ENCODE peak calls at places on chromosomes 5 and 9, in nine cellular contexts. One of them, this sample, is unnamed.

GRCh38 chr5:8749556-8749955 is 796.3 kb downstream of the SEMA5A start:
- ATAC-seq in left cardiac atrium: no peak
- ATAC-seq in pancreas: no peak
- ATAC-seq in stimulated activated effector memory CD8-positive, alpha-beta T cell treated with anti-CD3 and anti-CD28 coated beads, Interleukin-12 subunit alpha, Interleukin-12 subunit beta, amount 100 ng/mL, for 72 hours: no peak
- ATAC-seq in natural killer cell: no peak
- ATAC-seq in psoas muscle: no peak
- ATAC-seq in activated T-helper 17 cell treated with anti-CD3 and anti-CD28 coated beads, Interleukin-2, amount 50 U/mL, for 72 hours: no peak
- ATAC-seq in activated T-cell treated with anti-CD3 and anti-CD28 coated beads, Interleukin-2, amount 50 U/mL, for 72 hours: no peak
- ATAC-seq in left lobe of liver: no peak
- ATAC-seq in this sample: no peak

GRCh38 chr9:36211510-36211909 is 20.8 kb downstream of the CLTA start:
- ATAC-seq in left cardiac atrium: no peak
- ATAC-seq in pancreas: no peak
- ATAC-seq in stimulated activated effector memory CD8-positive, alpha-beta T cell treated with anti-CD3 and anti-CD28 coated beads, Interleukin-12 subunit alpha, Interleukin-12 subunit beta, amount 100 ng/mL, for 72 hours: no peak
- ATAC-seq in natural killer cell: no peak
- ATAC-seq in psoas muscle: no peak
- ATAC-seq in activated T-helper 17 cell treated with anti-CD3 and anti-CD28 coated beads, Interleukin-2, amount 50 U/mL, for 72 hours: no peak
- ATAC-seq in activated T-cell treated with anti-CD3 and anti-CD28 coated beads, Interleukin-2, amount 50 U/mL, for 72 hours: no peak
- ATAC-seq in left lobe of liver: peak
- ATAC-seq in this sample: no peak

GRCh38 chr9:125910286-125910685 is 163.1 kb downstream of the PBX3 start:
- ATAC-seq in left cardiac atrium: no peak
- ATAC-seq in pancreas: no peak
- ATAC-seq in stimulated activated effector memory CD8-positive, alpha-beta T cell treated with anti-CD3 and anti-CD28 coated beads, Interleukin-12 subunit alpha, Interleukin-12 subunit beta, amount 100 ng/mL, for 72 hours: no peak
- ATAC-seq in natural killer cell: no peak
- ATAC-seq in psoas muscle: no peak
- ATAC-seq in activated T-helper 17 cell treated with anti-CD3 and anti-CD28 coated beads, Interleukin-2, amount 50 U/mL, for 72 hours: no peak
- ATAC-seq in activated T-cell treated with anti-CD3 and anti-CD28 coated beads, Interleukin-2, amount 50 U/mL, for 72 hours: no peak
- ATAC-seq in left lobe of liver: no peak
- ATAC-seq in this sample: no peak

GRCh38 chr9:93461810-93462209 is 8.4 kb upstream of the FAM120AOS start:
- ATAC-seq in left cardiac atrium: no peak
- ATAC-seq in pancreas: no peak
- ATAC-seq in stimulated activated effector memory CD8-positive, alpha-beta T cell treated with anti-CD3 and anti-CD28 coated beads, Interleukin-12 subunit alpha, Interleukin-12 subunit beta, amount 100 ng/mL, for 72 hours: no peak
- ATAC-seq in natural killer cell: no peak
- ATAC-seq in psoas muscle: no peak
- ATAC-seq in activated T-helper 17 cell treated with anti-CD3 and anti-CD28 coated beads, Interleukin-2, amount 50 U/mL, for 72 hours: no peak
- ATAC-seq in activated T-cell treated with anti-CD3 and anti-CD28 coated beads, Interleukin-2, amount 50 U/mL, for 72 hours: no peak
- ATAC-seq in left lobe of liver: peak
- ATAC-seq in this sample: no peak

GRCh38 chr5:172383231-172383802 is 71.0 kb downstream of the SH3PXD2B start:
- ATAC-seq in left cardiac atrium: peak
- ATAC-seq in pancreas: peak
- ATAC-seq in stimulated activated effector memory CD8-positive, alpha-beta T cell treated with anti-CD3 and anti-CD28 coated beads, Interleukin-12 subunit alpha, Interleukin-12 subunit beta, amount 100 ng/mL, for 72 hours: no peak
- ATAC-seq in natural killer cell: no peak
- ATAC-seq in psoas muscle: no peak
- ATAC-seq in activated T-helper 17 cell treated with anti-CD3 and anti-CD28 coated beads, Interleukin-2, amount 50 U/mL, for 72 hours: no peak
- ATAC-seq in activated T-cell treated with anti-CD3 and anti-CD28 coated beads, Interleukin-2, amount 50 U/mL, for 72 hours: no peak
- ATAC-seq in left lobe of liver: peak
- ATAC-seq in this sample: no peak

GRCh38 chr9:112771359-112772214 is 21.0 kb downstream of the SNX30 start:
- ATAC-seq in left cardiac atrium: no peak
- ATAC-seq in pancreas: no peak
- ATAC-seq in stimulated activated effector memory CD8-positive, alpha-beta T cell treated with anti-CD3 and anti-CD28 coated beads, Interleukin-12 subunit alpha, Interleukin-12 subunit beta, amount 100 ng/mL, for 72 hours: peak
- ATAC-seq in natural killer cell: peak
- ATAC-seq in psoas muscle: no peak
- ATAC-seq in activated T-helper 17 cell treated with anti-CD3 and anti-CD28 coated beads, Interleukin-2, amount 50 U/mL, for 72 hours: peak
- ATAC-seq in activated T-cell treated with anti-CD3 and anti-CD28 coated beads, Interleukin-2, amount 50 U/mL, for 72 hours: peak
- ATAC-seq in left lobe of liver: peak
- ATAC-seq in this sample: peak

GRCh38 chr5:138840100-138840499 is 35.0 kb downstream of the LRRTM2 start:
- ATAC-seq in left cardiac atrium: no peak
- ATAC-seq in pancreas: no peak
- ATAC-seq in stimulated activated effector memory CD8-positive, alpha-beta T cell treated with anti-CD3 and anti-CD28 coated beads, Interleukin-12 subunit alpha, Interleukin-12 subunit beta, amount 100 ng/mL, for 72 hours: no peak
- ATAC-seq in natural killer cell: no peak
- ATAC-seq in psoas muscle: peak
- ATAC-seq in activated T-helper 17 cell treated with anti-CD3 and anti-CD28 coated beads, Interleukin-2, amount 50 U/mL, for 72 hours: no peak
- ATAC-seq in activated T-cell treated with anti-CD3 and anti-CD28 coated beads, Interleukin-2, amount 50 U/mL, for 72 hours: no peak
- ATAC-seq in left lobe of liver: no peak
- ATAC-seq in this sample: no peak

GRCh38 chr5:133840168-133840567 is 128.3 kb downstream of the C5orf15 start:
- ATAC-seq in left cardiac atrium: no peak
- ATAC-seq in pancreas: no peak
- ATAC-seq in stimulated activated effector memory CD8-positive, alpha-beta T cell treated with anti-CD3 and anti-CD28 coated beads, Interleukin-12 subunit alpha, Interleukin-12 subunit beta, amount 100 ng/mL, for 72 hours: no peak
- ATAC-seq in natural killer cell: no peak
- ATAC-seq in psoas muscle: no peak
- ATAC-seq in activated T-helper 17 cell treated with anti-CD3 and anti-CD28 coated beads, Interleukin-2, amount 50 U/mL, for 72 hours: no peak
- ATAC-seq in activated T-cell treated with anti-CD3 and anti-CD28 coated beads, Interleukin-2, amount 50 U/mL, for 72 hours: no peak
- ATAC-seq in left lobe of liver: no peak
- ATAC-seq in this sample: no peak

GRCh38 chr9:38671372-38671731 is 48.6 kb downstream of the FAM240B start:
- ATAC-seq in left cardiac atrium: no peak
- ATAC-seq in pancreas: no peak
- ATAC-seq in stimulated activated effector memory CD8-positive, alpha-beta T cell treated with anti-CD3 and anti-CD28 coated beads, Interleukin-12 subunit alpha, Interleukin-12 subunit beta, amount 100 ng/mL, for 72 hours: no peak
- ATAC-seq in natural killer cell: no peak
- ATAC-seq in psoas muscle: no peak
- ATAC-seq in activated T-helper 17 cell treated with anti-CD3 and anti-CD28 coated beads, Interleukin-2, amount 50 U/mL, for 72 hours: no peak
- ATAC-seq in activated T-cell treated with anti-CD3 and anti-CD28 coated beads, Interleukin-2, amount 50 U/mL, for 72 hours: no peak
- ATAC-seq in left lobe of liver: no peak
- ATAC-seq in this sample: no peak

GRCh38 chr9:110821064-110821463 is 152.5 kb downstream of the MUSK start:
- ATAC-seq in left cardiac atrium: no peak
- ATAC-seq in pancreas: no peak
- ATAC-seq in stimulated activated effector memory CD8-positive, alpha-beta T cell treated with anti-CD3 and anti-CD28 coated beads, Interleukin-12 subunit alpha, Interleukin-12 subunit beta, amount 100 ng/mL, for 72 hours: no peak
- ATAC-seq in natural killer cell: no peak
- ATAC-seq in psoas muscle: no peak
- ATAC-seq in activated T-helper 17 cell treated with anti-CD3 and anti-CD28 coated beads, Interleukin-2, amount 50 U/mL, for 72 hours: no peak
- ATAC-seq in activated T-cell treated with anti-CD3 and anti-CD28 coated beads, Interleukin-2, amount 50 U/mL, for 72 hours: no peak
- ATAC-seq in left lobe of liver: no peak
- ATAC-seq in this sample: no peak

GRCh38 chr5:113061851-113062631 is 85.4 kb downstream of the DCP2 start:
- ATAC-seq in left cardiac atrium: no peak
- ATAC-seq in pancreas: no peak
- ATAC-seq in stimulated activated effector memory CD8-positive, alpha-beta T cell treated with anti-CD3 and anti-CD28 coated beads, Interleukin-12 subunit alpha, Interleukin-12 subunit beta, amount 100 ng/mL, for 72 hours: peak
- ATAC-seq in natural killer cell: no peak
- ATAC-seq in psoas muscle: no peak
- ATAC-seq in activated T-helper 17 cell treated with anti-CD3 and anti-CD28 coated beads, Interleukin-2, amount 50 U/mL, for 72 hours: peak
- ATAC-seq in activated T-cell treated with anti-CD3 and anti-CD28 coated beads, Interleukin-2, amount 50 U/mL, for 72 hours: peak
- ATAC-seq in left lobe of liver: no peak
- ATAC-seq in this sample: no peak

GRCh38 chr5:136642976-136643375 is 277.6 kb upstream of the TRPC7 start:
- ATAC-seq in left cardiac atrium: no peak
- ATAC-seq in pancreas: no peak
- ATAC-seq in stimulated activated effector memory CD8-positive, alpha-beta T cell treated with anti-CD3 and anti-CD28 coated beads, Interleukin-12 subunit alpha, Interleukin-12 subunit beta, amount 100 ng/mL, for 72 hours: no peak
- ATAC-seq in natural killer cell: no peak
- ATAC-seq in psoas muscle: no peak
- ATAC-seq in activated T-helper 17 cell treated with anti-CD3 and anti-CD28 coated beads, Interleukin-2, amount 50 U/mL, for 72 hours: no peak
- ATAC-seq in activated T-cell treated with anti-CD3 and anti-CD28 coated beads, Interleukin-2, amount 50 U/mL, for 72 hours: no peak
- ATAC-seq in left lobe of liver: no peak
- ATAC-seq in this sample: no peak

GRCh38 chr9:77987880-77988525 is 43.6 kb downstream of the GNAQ start:
- ATAC-seq in left cardiac atrium: no peak
- ATAC-seq in pancreas: peak
- ATAC-seq in stimulated activated effector memory CD8-positive, alpha-beta T cell treated with anti-CD3 and anti-CD28 coated beads, Interleukin-12 subunit alpha, Interleukin-12 subunit beta, amount 100 ng/mL, for 72 hours: no peak
- ATAC-seq in natural killer cell: no peak
- ATAC-seq in psoas muscle: no peak
- ATAC-seq in activated T-helper 17 cell treated with anti-CD3 and anti-CD28 coated beads, Interleukin-2, amount 50 U/mL, for 72 hours: no peak
- ATAC-seq in activated T-cell treated with anti-CD3 and anti-CD28 coated beads, Interleukin-2, amount 50 U/mL, for 72 hours: no peak
- ATAC-seq in left lobe of liver: no peak
- ATAC-seq in this sample: no peak

GRCh38 chr9:86287013-86287412 is 4.7 kb upstream of the ISCA1 start:
- ATAC-seq in left cardiac atrium: no peak
- ATAC-seq in pancreas: no peak
- ATAC-seq in stimulated activated effector memory CD8-positive, alpha-beta T cell treated with anti-CD3 and anti-CD28 coated beads, Interleukin-12 subunit alpha, Interleukin-12 subunit beta, amount 100 ng/mL, for 72 hours: no peak
- ATAC-seq in natural killer cell: no peak
- ATAC-seq in psoas muscle: no peak
- ATAC-seq in activated T-helper 17 cell treated with anti-CD3 and anti-CD28 coated beads, Interleukin-2, amount 50 U/mL, for 72 hours: no peak
- ATAC-seq in activated T-cell treated with anti-CD3 and anti-CD28 coated beads, Interleukin-2, amount 50 U/mL, for 72 hours: no peak
- ATAC-seq in left lobe of liver: no peak
- ATAC-seq in this sample: no peak

GRCh38 chr5:144276034-144276822 is 105.6 kb downstream of the KCTD16 start:
- ATAC-seq in left cardiac atrium: no peak
- ATAC-seq in pancreas: no peak
- ATAC-seq in stimulated activated effector memory CD8-positive, alpha-beta T cell treated with anti-CD3 and anti-CD28 coated beads, Interleukin-12 subunit alpha, Interleukin-12 subunit beta, amount 100 ng/mL, for 72 hours: no peak
- ATAC-seq in natural killer cell: no peak
- ATAC-seq in psoas muscle: no peak
- ATAC-seq in activated T-helper 17 cell treated with anti-CD3 and anti-CD28 coated beads, Interleukin-2, amount 50 U/mL, for 72 hours: no peak
- ATAC-seq in activated T-cell treated with anti-CD3 and anti-CD28 coated beads, Interleukin-2, amount 50 U/mL, for 72 hours: no peak
- ATAC-seq in left lobe of liver: no peak
- ATAC-seq in this sample: no peak

GRCh38 chr5:125720745-125721144 is 702.5 kb upstream of the GRAMD2B start:
- ATAC-seq in left cardiac atrium: no peak
- ATAC-seq in pancreas: no peak
- ATAC-seq in stimulated activated effector memory CD8-positive, alpha-beta T cell treated with anti-CD3 and anti-CD28 coated beads, Interleukin-12 subunit alpha, Interleukin-12 subunit beta, amount 100 ng/mL, for 72 hours: no peak
- ATAC-seq in natural killer cell: no peak
- ATAC-seq in psoas muscle: no peak
- ATAC-seq in activated T-helper 17 cell treated with anti-CD3 and anti-CD28 coated beads, Interleukin-2, amount 50 U/mL, for 72 hours: no peak
- ATAC-seq in activated T-cell treated with anti-CD3 and anti-CD28 coated beads, Interleukin-2, amount 50 U/mL, for 72 hours: no peak
- ATAC-seq in left lobe of liver: no peak
- ATAC-seq in this sample: no peak

GRCh38 chr9:135600296-135600805 is 38.8 kb downstream of the PAEP start:
- ATAC-seq in left cardiac atrium: no peak
- ATAC-seq in pancreas: no peak
- ATAC-seq in stimulated activated effector memory CD8-positive, alpha-beta T cell treated with anti-CD3 and anti-CD28 coated beads, Interleukin-12 subunit alpha, Interleukin-12 subunit beta, amount 100 ng/mL, for 72 hours: no peak
- ATAC-seq in natural killer cell: no peak
- ATAC-seq in psoas muscle: no peak
- ATAC-seq in activated T-helper 17 cell treated with anti-CD3 and anti-CD28 coated beads, Interleukin-2, amount 50 U/mL, for 72 hours: no peak
- ATAC-seq in activated T-cell treated with anti-CD3 and anti-CD28 coated beads, Interleukin-2, amount 50 U/mL, for 72 hours: no peak
- ATAC-seq in left lobe of liver: no peak
- ATAC-seq in this sample: no peak

GRCh38 chr9:77000330-77000729 is 19.1 kb upstream of the FOXB2 start:
- ATAC-seq in left cardiac atrium: no peak
- ATAC-seq in pancreas: no peak
- ATAC-seq in stimulated activated effector memory CD8-positive, alpha-beta T cell treated with anti-CD3 and anti-CD28 coated beads, Interleukin-12 subunit alpha, Interleukin-12 subunit beta, amount 100 ng/mL, for 72 hours: no peak
- ATAC-seq in natural killer cell: no peak
- ATAC-seq in psoas muscle: no peak
- ATAC-seq in activated T-helper 17 cell treated with anti-CD3 and anti-CD28 coated beads, Interleukin-2, amount 50 U/mL, for 72 hours: no peak
- ATAC-seq in activated T-cell treated with anti-CD3 and anti-CD28 coated beads, Interleukin-2, amount 50 U/mL, for 72 hours: no peak
- ATAC-seq in left lobe of liver: no peak
- ATAC-seq in this sample: no peak

GRCh38 chr5:67878911-67879310 is 336.6 kb upstream of the PIK3R1 start:
- ATAC-seq in left cardiac atrium: peak
- ATAC-seq in pancreas: no peak
- ATAC-seq in stimulated activated effector memory CD8-positive, alpha-beta T cell treated with anti-CD3 and anti-CD28 coated beads, Interleukin-12 subunit alpha, Interleukin-12 subunit beta, amount 100 ng/mL, for 72 hours: no peak
- ATAC-seq in natural killer cell: no peak
- ATAC-seq in psoas muscle: peak
- ATAC-seq in activated T-helper 17 cell treated with anti-CD3 and anti-CD28 coated beads, Interleukin-2, amount 50 U/mL, for 72 hours: no peak
- ATAC-seq in activated T-cell treated with anti-CD3 and anti-CD28 coated beads, Interleukin-2, amount 50 U/mL, for 72 hours: no peak
- ATAC-seq in left lobe of liver: no peak
- ATAC-seq in this sample: no peak

GRCh38 chr9:137280478-137281344 is 3.2 kb downstream of the TOR4A start:
- ATAC-seq in left cardiac atrium: no peak
- ATAC-seq in pancreas: no peak
- ATAC-seq in stimulated activated effector memory CD8-positive, alpha-beta T cell treated with anti-CD3 and anti-CD28 coated beads, Interleukin-12 subunit alpha, Interleukin-12 subunit beta, amount 100 ng/mL, for 72 hours: no peak
- ATAC-seq in natural killer cell: peak
- ATAC-seq in psoas muscle: peak
- ATAC-seq in activated T-helper 17 cell treated with anti-CD3 and anti-CD28 coated beads, Interleukin-2, amount 50 U/mL, for 72 hours: no peak
- ATAC-seq in activated T-cell treated with anti-CD3 and anti-CD28 coated beads, Interleukin-2, amount 50 U/mL, for 72 hours: peak
- ATAC-seq in left lobe of liver: no peak
- ATAC-seq in this sample: peak

GRCh38 chr5:35811108-35811741 is 45.5 kb upstream of the IL7R start:
- ATAC-seq in left cardiac atrium: no peak
- ATAC-seq in pancreas: no peak
- ATAC-seq in stimulated activated effector memory CD8-positive, alpha-beta T cell treated with anti-CD3 and anti-CD28 coated beads, Interleukin-12 subunit alpha, Interleukin-12 subunit beta, amount 100 ng/mL, for 72 hours: peak
- ATAC-seq in natural killer cell: peak
- ATAC-seq in psoas muscle: no peak
- ATAC-seq in activated T-helper 17 cell treated with anti-CD3 and anti-CD28 coated beads, Interleukin-2, amount 50 U/mL, for 72 hours: peak
- ATAC-seq in activated T-cell treated with anti-CD3 and anti-CD28 coated beads, Interleukin-2, amount 50 U/mL, for 72 hours: peak
- ATAC-seq in left lobe of liver: no peak
- ATAC-seq in this sample: no peak

GRCh38 chr9:106376689-106377088 is 486.3 kb upstream of the ZNF462 start:
- ATAC-seq in left cardiac atrium: no peak
- ATAC-seq in pancreas: no peak
- ATAC-seq in stimulated activated effector memory CD8-positive, alpha-beta T cell treated with anti-CD3 and anti-CD28 coated beads, Interleukin-12 subunit alpha, Interleukin-12 subunit beta, amount 100 ng/mL, for 72 hours: no peak
- ATAC-seq in natural killer cell: no peak
- ATAC-seq in psoas muscle: no peak
- ATAC-seq in activated T-helper 17 cell treated with anti-CD3 and anti-CD28 coated beads, Interleukin-2, amount 50 U/mL, for 72 hours: no peak
- ATAC-seq in activated T-cell treated with anti-CD3 and anti-CD28 coated beads, Interleukin-2, amount 50 U/mL, for 72 hours: no peak
- ATAC-seq in left lobe of liver: no peak
- ATAC-seq in this sample: no peak

GRCh38 chr5:12704955-12705354 is 800.7 kb upstream of the CTNND2 start:
- ATAC-seq in left cardiac atrium: no peak
- ATAC-seq in pancreas: no peak
- ATAC-seq in stimulated activated effector memory CD8-positive, alpha-beta T cell treated with anti-CD3 and anti-CD28 coated beads, Interleukin-12 subunit alpha, Interleukin-12 subunit beta, amount 100 ng/mL, for 72 hours: no peak
- ATAC-seq in natural killer cell: no peak
- ATAC-seq in psoas muscle: no peak
- ATAC-seq in activated T-helper 17 cell treated with anti-CD3 and anti-CD28 coated beads, Interleukin-2, amount 50 U/mL, for 72 hours: no peak
- ATAC-seq in activated T-cell treated with anti-CD3 and anti-CD28 coated beads, Interleukin-2, amount 50 U/mL, for 72 hours: no peak
- ATAC-seq in left lobe of liver: peak
- ATAC-seq in this sample: no peak

GRCh38 chr5:138468966-138469539 is 3.8 kb downstream of the EGR1 start:
- ATAC-seq in left cardiac atrium: no peak
- ATAC-seq in pancreas: no peak
- ATAC-seq in stimulated activated effector memory CD8-positive, alpha-beta T cell treated with anti-CD3 and anti-CD28 coated beads, Interleukin-12 subunit alpha, Interleukin-12 subunit beta, amount 100 ng/mL, for 72 hours: no peak
- ATAC-seq in natural killer cell: no peak
- ATAC-seq in psoas muscle: no peak
- ATAC-seq in activated T-helper 17 cell treated with anti-CD3 and anti-CD28 coated beads, Interleukin-2, amount 50 U/mL, for 72 hours: no peak
- ATAC-seq in activated T-cell treated with anti-CD3 and anti-CD28 coated beads, Interleukin-2, amount 50 U/mL, for 72 hours: no peak
- ATAC-seq in left lobe of liver: no peak
- ATAC-seq in this sample: no peak

GRCh38 chr5:88398316-88398715 is 129.7 kb upstream of the TMEM161B start:
- ATAC-seq in left cardiac atrium: no peak
- ATAC-seq in pancreas: no peak
- ATAC-seq in stimulated activated effector memory CD8-positive, alpha-beta T cell treated with anti-CD3 and anti-CD28 coated beads, Interleukin-12 subunit alpha, Interleukin-12 subunit beta, amount 100 ng/mL, for 72 hours: no peak
- ATAC-seq in natural killer cell: no peak
- ATAC-seq in psoas muscle: no peak
- ATAC-seq in activated T-helper 17 cell treated with anti-CD3 and anti-CD28 coated beads, Interleukin-2, amount 50 U/mL, for 72 hours: no peak
- ATAC-seq in activated T-cell treated with anti-CD3 and anti-CD28 coated beads, Interleukin-2, amount 50 U/mL, for 72 hours: no peak
- ATAC-seq in left lobe of liver: no peak
- ATAC-seq in this sample: no peak

GRCh38 chr5:1515311-1515920 is 8.3 kb downstream of the LPCAT1 start:
- ATAC-seq in left cardiac atrium: no peak
- ATAC-seq in pancreas: no peak
- ATAC-seq in stimulated activated effector memory CD8-positive, alpha-beta T cell treated with anti-CD3 and anti-CD28 coated beads, Interleukin-12 subunit alpha, Interleukin-12 subunit beta, amount 100 ng/mL, for 72 hours: peak
- ATAC-seq in natural killer cell: peak
- ATAC-seq in psoas muscle: no peak
- ATAC-seq in activated T-helper 17 cell treated with anti-CD3 and anti-CD28 coated beads, Interleukin-2, amount 50 U/mL, for 72 hours: no peak
- ATAC-seq in activated T-cell treated with anti-CD3 and anti-CD28 coated beads, Interleukin-2, amount 50 U/mL, for 72 hours: no peak
- ATAC-seq in left lobe of liver: no peak
- ATAC-seq in this sample: no peak

GRCh38 chr5:137280656-137281055 is 218.5 kb downstream of the SPOCK1 start:
- ATAC-seq in left cardiac atrium: no peak
- ATAC-seq in pancreas: no peak
- ATAC-seq in stimulated activated effector memory CD8-positive, alpha-beta T cell treated with anti-CD3 and anti-CD28 coated beads, Interleukin-12 subunit alpha, Interleukin-12 subunit beta, amount 100 ng/mL, for 72 hours: no peak
- ATAC-seq in natural killer cell: no peak
- ATAC-seq in psoas muscle: no peak
- ATAC-seq in activated T-helper 17 cell treated with anti-CD3 and anti-CD28 coated beads, Interleukin-2, amount 50 U/mL, for 72 hours: no peak
- ATAC-seq in activated T-cell treated with anti-CD3 and anti-CD28 coated beads, Interleukin-2, amount 50 U/mL, for 72 hours: no peak
- ATAC-seq in left lobe of liver: no peak
- ATAC-seq in this sample: no peak